ENCODE peak calls at places on chromosomes 6 and 20, in eight cellular contexts. K is BJ, M is ovary, U is brain microvascular endothelial cell, N is neural progenitor cell, Y is fibroblast of villous mesenchyme, G is GM23338, L is lower lobe of right lung. S is an unnamed sample.

GRCh38 chr6:149273318-149273717 is 44.2 kb upstream of the TAB2 start:
- DNase-seq in K (no peak), M (no peak), U (no peak), N (no peak), Y (no peak), G (no peak), L (peak), S (no peak)

GRCh38 chr6:125231574-125232343 is 70.0 kb downstream of the HDDC2 start:
- DNase-seq in K (no peak), M (no peak), U (no peak), N (no peak), Y (no peak), G (no peak), L (no peak), S (no peak)

GRCh38 chr6:15338462-15338861 is 92.6 kb downstream of the JARID2 start:
- DNase-seq in K (no peak), M (no peak), U (no peak), N (no peak), Y (no peak), G (no peak), L (no peak), S (no peak)

GRCh38 chr6:168994966-168995365 is 258.7 kb downstream of the THBS2 start:
- DNase-seq in K (no peak), M (no peak), U (no peak), N (no peak), Y (no peak), G (no peak), L (no peak), S (no peak)

GRCh38 chr20:52311209-52311794 is 119.7 kb upstream of the ZFP64 start:
- DNase-seq in K (no peak), M (no peak), U (no peak), N (no peak), Y (no peak), G (peak), L (no peak), S (no peak)

GRCh38 chr6:84220809-84221409 is 6.5 kb downstream of the CEP162 start:
- DNase-seq in K (no peak), M (no peak), U (no peak), N (peak), Y (peak), G (peak), L (no peak), S (no peak)

GRCh38 chr6:50239853-50240252 is 190.1 kb upstream of the DEFB112 start:
- DNase-seq in K (no peak), M (no peak), U (no peak), N (no peak), Y (no peak), G (no peak), L (no peak), S (no peak)

GRCh38 chr6:12709116-12709515 is 7.5 kb upstream of the PHACTR1 start:
- DNase-seq in K (peak), M (no peak), U (peak), N (no peak), Y (no peak), G (no peak), L (no peak), S (peak)

GRCh38 chr20:3839328-3839727 is 7.3 kb upstream of the MAVS start:
- DNase-seq in K (no peak), M (no peak), U (no peak), N (peak), Y (no peak), G (no peak), L (no peak), S (no peak)

GRCh38 chr6:159110013-159110412 is 59.2 kb upstream of the FNDC1 start:
- DNase-seq in K (peak), M (no peak), U (peak), N (peak), Y (peak), G (peak), L (no peak), S (no peak)

GRCh38 chr20:62156592-62157386 is 13.2 kb downstream of the SS18L1 start:
- DNase-seq in K (no peak), M (peak), U (peak), N (peak), Y (peak), G (peak), L (peak), S (no peak)

GRCh38 chr6:116266803-116267202 is 12.9 kb downstream of the TSPYL1 start:
- DNase-seq in K (no peak), M (no peak), U (no peak), N (no peak), Y (no peak), G (no peak), L (no peak), S (no peak)

GRCh38 chr20:32823737-32824588 is 4.2 kb downstream of the MAPRE1 start:
- DNase-seq in K (no peak), M (no peak), U (no peak), N (no peak), Y (peak), G (no peak), L (no peak), S (no peak)

GRCh38 chr6:683742-684440 is 9.0 kb downstream of the EXOC2 start:
- DNase-seq in K (no peak), M (peak), U (peak), N (peak), Y (peak), G (peak), L (no peak), S (no peak)

GRCh38 chr6:24332306-24332705 is 25.6 kb downstream of the DCDC2 start:
- DNase-seq in K (no peak), M (no peak), U (peak), N (no peak), Y (peak), G (no peak), L (no peak), S (peak)

GRCh38 chr6:169158750-169159149 is 94.9 kb downstream of the THBS2 start:
- DNase-seq in K (no peak), M (peak), U (no peak), N (no peak), Y (no peak), G (no peak), L (no peak), S (no peak)

GRCh38 chr20:41678799-41679198 is 60.6 kb upstream of the CHD6 start:
- DNase-seq in K (no peak), M (no peak), U (no peak), N (no peak), Y (no peak), G (no peak), L (no peak), S (no peak)

GRCh38 chr20:3753098-3753497 is 14.5 kb downstream of the ADISSP start:
- DNase-seq in K (no peak), M (peak), U (peak), N (peak), Y (peak), G (peak), L (no peak), S (no peak)

GRCh38 chr6:14212632-14213031 is 95.1 kb downstream of the CD83 start:
- DNase-seq in K (no peak), M (no peak), U (no peak), N (no peak), Y (no peak), G (no peak), L (no peak), S (no peak)

GRCh38 chr20:50038169-50038568 is 55.4 kb downstream of the SNAI1 start:
- DNase-seq in K (no peak), M (no peak), U (no peak), N (no peak), Y (no peak), G (no peak), L (no peak), S (no peak)

GRCh38 chr6:21909321-21909720 is 315.8 kb downstream of the SOX4 start:
- DNase-seq in K (no peak), M (no peak), U (no peak), N (no peak), Y (no peak), G (no peak), L (no peak), S (no peak)

GRCh38 chr20:17807670-17808069 is 107.9 kb downstream of the BANF2 start:
- DNase-seq in K (no peak), M (no peak), U (peak), N (no peak), Y (peak), G (peak), L (no peak), S (no peak)

GRCh38 chr20:14235355-14235754 is 102.1 kb downstream of the FLRT3 start:
- DNase-seq in K (peak), M (no peak), U (peak), N (no peak), Y (peak), G (no peak), L (no peak), S (peak)

GRCh38 chr6:6820688-6821238 is 232.2 kb downstream of the LY86 start:
- DNase-seq in K (no peak), M (no peak), U (no peak), N (peak), Y (no peak), G (no peak), L (no peak), S (no peak)

GRCh38 chr6:136553166-136553787 is 3.1 kb upstream of the MAP7 start:
- DNase-seq in K (no peak), M (no peak), U (no peak), N (no peak), Y (no peak), G (no peak), L (no peak), S (no peak)

GRCh38 chr6:129338683-129339082 is 371.3 kb downstream of the ARHGAP18 start:
- DNase-seq in K (no peak), M (no peak), U (no peak), N (no peak), Y (no peak), G (no peak), L (no peak), S (no peak)

GRCh38 chr6:98016565-98016964 is 733.5 kb upstream of the MMS22L start:
- DNase-seq in K (no peak), M (no peak), U (no peak), N (no peak), Y (no peak), G (no peak), L (no peak), S (no peak)

GRCh38 chr20:38926142-38926933 is at the start of gene FAM83D:
- DNase-seq in K (peak), M (peak), U (peak), N (peak), Y (peak), G (peak), L (peak), S (peak)

GRCh38 chr20:38790210-38791053 is 15.1 kb upstream of the PPP1R16B start:
- DNase-seq in K (no peak), M (no peak), U (peak), N (peak), Y (peak), G (peak), L (no peak), S (no peak)

GRCh38 chr6:18021166-18021850 is 33.9 kb upstream of the KIF13A start:
- DNase-seq in K (no peak), M (no peak), U (no peak), N (no peak), Y (no peak), G (no peak), L (no peak), S (no peak)

GRCh38 chr20:32585011-32585518 is at the start of gene NOL4L:
- DNase-seq in K (no peak), M (peak), U (no peak), N (peak), Y (peak), G (peak), L (no peak), S (no peak)

GRCh38 chr6:16274519-16275229 is 36.3 kb downstream of the GMPR start:
- DNase-seq in K (no peak), M (no peak), U (peak), N (no peak), Y (no peak), G (no peak), L (no peak), S (no peak)

GRCh38 chr6:41428995-41429417 is 93.6 kb downstream of the NCR2 start:
- DNase-seq in K (peak), M (no peak), U (peak), N (no peak), Y (peak), G (peak), L (peak), S (no peak)

GRCh38 chr20:41482647-41483552 is 116.3 kb upstream of the EMILIN3 start:
- DNase-seq in K (peak), M (no peak), U (peak), N (no peak), Y (peak), G (no peak), L (no peak), S (no peak)

GRCh38 chr20:44651507-44652373 is at the start of gene ADA:
- DNase-seq in K (no peak), M (peak), U (peak), N (peak), Y (peak), G (peak), L (peak), S (peak)
- TF ChIP-seq CTCF in K (peak), M (no peak), U (peak), N (no peak), Y (peak), G (no peak), L (no peak), S (no peak)

GRCh38 chr6:138572200-138572875 is 73.0 kb upstream of the NHSL1 start:
- DNase-seq in K (peak), M (peak), U (peak), N (peak), Y (peak), G (peak), L (peak), S (no peak)
- H3K4me3 ChIP-seq in K (peak), M (peak), U (peak), N (peak), Y (peak), G (peak), L (peak), S (peak)

DNA sequence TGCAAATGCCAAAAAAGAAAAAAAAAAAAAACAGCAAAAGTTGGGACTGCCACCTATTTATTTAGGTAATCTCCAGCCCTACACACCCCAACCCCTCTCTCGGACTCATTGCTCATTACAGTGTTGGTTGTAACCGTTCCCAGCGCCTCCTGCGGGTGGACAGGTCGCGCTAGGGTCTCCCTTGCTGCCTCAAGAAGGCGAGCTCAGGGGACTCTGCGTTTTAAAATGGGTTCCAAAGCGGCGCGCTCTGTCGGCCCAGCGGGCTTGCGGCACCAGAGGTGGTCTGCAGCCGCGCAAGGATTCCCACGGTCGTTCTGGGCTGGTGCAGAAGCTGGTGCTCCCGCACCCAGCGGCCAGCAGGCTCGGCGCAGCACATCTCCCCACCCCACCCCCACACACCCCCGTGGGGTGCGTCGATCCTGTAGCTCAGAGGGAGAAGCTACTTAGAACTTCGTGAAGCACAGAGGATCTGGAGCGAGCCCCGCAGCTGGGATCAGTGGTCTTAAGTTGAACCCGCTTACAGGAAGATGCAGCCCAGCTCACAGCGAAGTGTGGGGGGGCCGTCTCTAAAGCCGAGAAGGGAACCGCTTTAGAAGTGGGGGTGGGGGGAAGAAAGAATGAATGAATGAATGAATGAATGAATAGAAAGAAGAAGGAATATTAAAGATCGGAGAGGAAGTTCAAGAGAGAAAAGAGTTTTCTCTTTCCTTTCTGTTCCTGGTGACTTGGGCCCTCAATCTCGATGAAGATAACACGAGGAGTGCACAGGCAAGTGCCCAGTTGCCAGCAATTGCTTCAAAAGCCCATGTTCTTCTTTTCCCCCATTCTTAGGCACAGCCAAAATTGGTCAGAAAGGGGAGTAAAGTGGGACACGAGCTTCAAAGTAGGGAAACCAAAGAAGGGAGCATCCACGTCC is 766 bp downstream of the TFAP2A start:
- DNase-seq in K (no peak), M (no peak), U (no peak), N (peak), Y (peak), G (peak), L (no peak), S (no peak)
- TF ChIP-seq CTCF in K (peak), M (no peak), U (peak), N (peak), Y (no peak), G (peak), L (no peak), S (peak)

GRCh38 chr20:34942301-34942700 is 13.3 kb downstream of the GSS start:
- DNase-seq in K (no peak), M (no peak), U (no peak), N (no peak), Y (no peak), G (no peak), L (no peak), S (no peak)

GRCh38 chr20:34941224-34941623 is 14.4 kb downstream of the GSS start:
- DNase-seq in K (no peak), M (no peak), U (peak), N (no peak), Y (no peak), G (no peak), L (no peak), S (no peak)

GRCh38 chr20:34938466-34939163 is 17.0 kb downstream of the GSS start:
- DNase-seq in K (no peak), M (no peak), U (no peak), N (no peak), Y (no peak), G (no peak), L (peak), S (no peak)

GRCh38 chr20:34943808-34944568 is 11.6 kb downstream of the GSS start:
- DNase-seq in K (no peak), M (no peak), U (no peak), N (no peak), Y (no peak), G (no peak), L (no peak), S (no peak)

GRCh38 chr20:34940126-34940525 is 15.5 kb downstream of the GSS start:
- DNase-seq in K (no peak), M (no peak), U (no peak), N (no peak), Y (peak), G (no peak), L (no peak), S (no peak)
- H3K4me3 ChIP-seq in K (no peak), M (no peak), U (no peak), N (no peak), Y (no peak), G (no peak), L (no peak), S (no peak)

DNA sequence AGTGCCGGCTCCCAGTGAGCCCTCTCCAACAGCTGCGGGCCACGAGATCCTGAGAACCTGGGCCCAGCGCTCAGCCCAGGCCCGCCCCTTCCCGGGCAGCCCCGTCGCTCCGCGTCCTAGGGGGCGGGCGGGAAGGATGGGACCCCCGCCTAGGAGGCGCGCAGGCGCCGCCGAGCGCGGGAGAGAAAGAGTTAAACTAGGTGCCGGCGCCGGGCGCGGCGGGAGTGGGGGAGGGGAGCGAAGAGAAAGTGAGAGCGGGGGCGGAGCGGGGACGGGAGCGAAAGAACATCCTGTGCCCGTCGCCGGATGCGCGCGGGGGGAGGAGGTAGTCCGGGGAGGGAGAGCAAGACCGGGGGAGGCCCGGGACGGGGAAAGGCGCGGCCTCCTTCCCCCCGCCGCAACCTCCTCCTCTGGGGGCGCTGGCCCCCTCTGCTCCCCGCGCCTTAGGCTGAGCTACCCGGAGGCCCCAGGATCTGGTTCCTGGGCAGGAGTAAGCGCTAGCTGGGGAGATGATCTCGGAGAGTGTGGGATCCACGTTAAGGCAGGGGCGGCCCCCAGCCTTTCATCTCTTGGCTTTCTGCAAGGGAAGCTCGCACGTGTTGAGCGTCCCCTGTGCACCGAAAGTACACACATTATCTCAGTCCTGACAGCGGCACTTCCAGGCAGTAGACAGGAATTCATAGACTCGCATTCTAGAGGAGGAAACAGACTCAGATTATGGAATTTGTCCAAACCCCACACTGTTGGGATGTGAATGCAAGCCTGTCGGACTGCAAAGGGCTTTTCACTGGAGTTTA is 4.9 kb upstream of the ARMC12 start:
- DNase-seq in K (no peak), M (peak), U (peak), N (peak), Y (peak), G (peak), L (peak), S (no peak)
- TF ChIP-seq CTCF in K (no peak), M (no peak), U (peak), N (peak), Y (peak), G (no peak), L (peak), S (peak)

DNA sequence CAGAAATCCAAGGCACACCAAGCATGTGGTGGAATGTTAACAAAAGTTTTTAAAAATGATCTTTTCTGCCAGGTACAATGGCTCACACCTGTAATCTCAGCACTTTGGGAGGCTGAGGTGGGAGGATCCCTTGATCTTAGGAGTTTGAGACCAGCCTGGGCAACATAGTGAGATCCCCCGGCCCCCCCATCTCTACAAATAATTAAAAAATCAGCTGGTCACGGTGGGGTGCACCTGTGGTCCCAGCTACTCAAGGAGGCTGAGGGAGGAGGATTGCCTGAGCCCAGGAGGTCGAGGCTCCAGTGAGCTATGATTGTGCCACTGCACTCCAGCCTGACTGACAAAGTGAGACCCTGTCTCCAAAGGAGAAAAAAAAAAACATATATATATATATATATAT is 8.0 kb downstream of the RIPK1 start:
- DNase-seq in K (no peak), M (no peak), U (no peak), N (no peak), Y (no peak), G (no peak), L (no peak), S (no peak)
- H3K4me3 ChIP-seq in K (no peak), M (no peak), U (no peak), N (no peak), Y (no peak), G (no peak), L (no peak), S (no peak)

S was measured in epithelial cell of proximal tubule.